ENCODE peak calls at places on chromosomes 1 and 21, in seven cellular contexts. S is trophoblast cell; T is heart right ventricle; R is adrenal gland; U is colonic mucosa; M is left ventricle myocardium inferior; G is naive thymus-derived CD4-positive, alpha-beta T cell. H is an unnamed sample.
A peak's percentile ranks its signal among the peaks of the same experiment; 100 is the strongest.

GRCh38 chr1:241639653-241640148 is 468 bp downstream of the CHML start:
- DNase-seq in S (peak; percentile 59), T (peak; percentile 19), R (peak; percentile 59), U (peak; percentile 45), M (peak; percentile 25), G (no peak), H (no peak)

GRCh38 chr1:87513270-87513669 is 184.6 kb downstream of the LMO4 start:
- DNase-seq in S (no peak), T (no peak), R (no peak), U (no peak), M (no peak), G (no peak), H (no peak)

GRCh38 chr1:165738794-165739193 is 29.9 kb downstream of the TMCO1 start:
- DNase-seq in S (peak; percentile 22), T (no peak), R (no peak), U (no peak), M (no peak), G (no peak), H (no peak)

GRCh38 chr1:55572878-55573734 is 357.9 kb upstream of the USP24 start:
- DNase-seq in S (peak; percentile 25), T (no peak), R (no peak), U (no peak), M (no peak), G (no peak), H (no peak)

GRCh38 chr21:36583591-36583990 is 103.7 kb upstream of the CLDN14 start:
- DNase-seq in S (no peak), T (no peak), R (no peak), U (no peak), M (no peak), G (no peak), H (no peak)

GRCh38 chr1:224203243-224204016 is 20.4 kb downstream of the DEGS1 start:
- DNase-seq in S (peak; percentile 43), T (peak; percentile 44), R (peak; percentile 55), U (peak; percentile 26), M (peak; percentile 40), G (no peak), H (no peak)

GRCh38 chr1:33500547-33500946 is 28.1 kb downstream of the ZSCAN20 start:
- DNase-seq in S (no peak), T (no peak), R (no peak), U (no peak), M (no peak), G (no peak), H (no peak)

GRCh38 chr1:114641377-114641776 is 28.5 kb downstream of the DENND2C start:
- DNase-seq in S (no peak), T (no peak), R (no peak), U (no peak), M (no peak), G (no peak), H (no peak)

GRCh38 chr1:14742181-14742980 is 143.9 kb downstream of the KAZN start:
- DNase-seq in S (peak; percentile 95), T (no peak), R (no peak), U (no peak), M (no peak), G (no peak), H (no peak)

GRCh38 chr1:230425252-230426061 is 675 bp downstream of the PGBD5 start:
- DNase-seq in S (no peak), T (no peak), R (no peak), U (no peak), M (no peak), G (no peak), H (no peak)

GRCh38 chr1:183368213-183369108 is 49.7 kb downstream of the NMNAT2 start:
- DNase-seq in S (no peak), T (no peak), R (no peak), U (no peak), M (no peak), G (no peak), H (no peak)

GRCh38 chr1:226404063-226404903 is 3.6 kb downstream of the PARP1 start:
- DNase-seq in S (peak; percentile 60), T (no peak), R (no peak), U (no peak), M (no peak), G (no peak), H (no peak)

GRCh38 chr1:150151291-150152181 is 1.8 kb downstream of the PLEKHO1 start:
- DNase-seq in S (no peak), T (peak; percentile 32), R (peak; percentile 53), U (no peak), M (no peak), G (peak; percentile 77), H (peak; percentile 69)

GRCh38 chr1:117702654-117703053 is 96.8 kb downstream of the TENT5C start:
- DNase-seq in S (no peak), T (no peak), R (no peak), U (no peak), M (no peak), G (no peak), H (no peak)

GRCh38 chr1:232192781-232193450 is 437.0 kb downstream of the SIPA1L2 start:
- DNase-seq in S (peak; percentile 9), T (no peak), R (no peak), U (no peak), M (no peak), G (no peak), H (no peak)

GRCh38 chr1:87203890-87204289 is 124.8 kb upstream of the LMO4 start:
- DNase-seq in S (peak; percentile 44), T (no peak), R (no peak), U (no peak), M (no peak), G (no peak), H (no peak)

GRCh38 chr1:212466437-212466836 is 33.7 kb downstream of the NENF start:
- DNase-seq in S (no peak), T (no peak), R (no peak), U (no peak), M (no peak), G (no peak), H (no peak)

GRCh38 chr1:60727553-60727952 is 354.8 kb upstream of the NFIA start:
- DNase-seq in S (peak; percentile 51), T (no peak), R (no peak), U (no peak), M (no peak), G (no peak), H (no peak)

GRCh38 chr1:66434096-66434495 is 99.9 kb upstream of the SGIP1 start:
- DNase-seq in S (no peak), T (no peak), R (no peak), U (no peak), M (no peak), G (no peak), H (no peak)

GRCh38 chr1:22314676-22315075 is 137.0 kb upstream of the ZBTB40 start:
- DNase-seq in S (no peak), T (no peak), R (peak; percentile 11), U (no peak), M (no peak), G (no peak), H (no peak)

GRCh38 chr1:21904725-21905520 is 32.2 kb downstream of the HSPG2 start:
- DNase-seq in S (peak; percentile 86), T (peak; percentile 72), R (peak; percentile 74), U (peak; percentile 84), M (peak; percentile 61), G (no peak), H (no peak)

GRCh38 chr1:77900687-77901293 is 12.4 kb downstream of the NEXN start:
- DNase-seq in S (peak; percentile 52), T (no peak), R (no peak), U (peak; percentile 23), M (no peak), G (peak; percentile 22), H (no peak)

GRCh38 chr1:226604846-226605572 is 56.4 kb downstream of the STUM start:
- DNase-seq in S (no peak), T (no peak), R (no peak), U (no peak), M (no peak), G (no peak), H (no peak)

GRCh38 chr1:47763456-47764171 is 233.6 kb downstream of the TRABD2B start:
- DNase-seq in S (peak; percentile 31), T (no peak), R (no peak), U (no peak), M (no peak), G (no peak), H (no peak)
- H3K27ac ChIP-seq in S (no peak overlapping the region), T (no peak overlapping the region), R (no peak overlapping the region), U (no peak overlapping the region), M (peak overlapping the region; percentile 23), G (no peak overlapping the region), H (no peak overlapping the region)

DNA sequence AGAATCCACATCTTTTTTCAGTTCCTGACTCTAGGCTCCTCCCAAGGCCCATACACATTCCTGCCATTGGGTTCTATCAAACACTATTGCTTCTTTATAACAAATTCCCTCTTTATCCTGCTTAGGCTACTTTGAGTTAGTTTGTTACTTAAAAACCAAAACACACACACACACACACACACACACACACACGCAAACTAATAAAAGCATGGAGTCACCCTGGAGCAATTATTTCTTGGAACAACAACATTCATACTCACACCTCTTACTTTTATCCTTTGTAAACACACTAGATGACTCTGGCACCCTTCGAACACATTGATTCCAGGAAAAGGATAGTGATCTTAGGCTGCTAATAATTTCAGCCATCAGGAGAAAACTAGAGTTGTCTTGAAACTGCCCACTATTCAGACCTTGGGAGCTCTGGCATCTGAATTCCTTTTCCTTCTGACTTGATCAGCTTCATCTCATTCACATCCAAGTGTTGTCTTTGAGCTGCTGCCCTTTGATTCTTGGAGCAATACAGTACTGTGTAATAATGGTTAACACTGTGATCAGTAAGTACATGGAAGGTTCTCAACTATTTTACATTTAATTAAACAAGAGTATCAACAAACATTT is 2.6 kb upstream of the SEC22B start:
- DNase-seq in S (peak; percentile 70), T (no peak), R (no peak), U (no peak), M (no peak), G (no peak), H (no peak)
- H3K27ac ChIP-seq in S (no peak overlapping the region), T (peak overlapping the region; percentile 31), R (peak overlapping the region; percentile 73), U (no peak overlapping the region), M (peak overlapping the region; percentile 76), G (no peak overlapping the region), H (no peak overlapping the region)

GRCh38 chr1:51949014-51949702 is 41.3 kb downstream of the RAB3B start:
- DNase-seq in S (no peak), T (no peak), R (no peak), U (no peak), M (no peak), G (no peak), H (no peak)
- H3K27ac ChIP-seq in S (no peak overlapping the region), T (no peak overlapping the region), R (no peak overlapping the region), U (no peak overlapping the region), M (no peak overlapping the region), G (no peak overlapping the region), H (no peak overlapping the region)

GRCh38 chr1:5731110-5731423 is 261.2 kb downstream of the NPHP4 start:
- DNase-seq in S (no peak), T (no peak), R (no peak), U (no peak), M (no peak), G (no peak), H (no peak)
- H3K27ac ChIP-seq in S (no peak overlapping the region), T (no peak overlapping the region), R (no peak overlapping the region), U (no peak overlapping the region), M (no peak overlapping the region), G (no peak overlapping the region), H (no peak overlapping the region)

GRCh38 chr1:193156826-193157142 is 29.6 kb downstream of the B3GALT2 start:
- DNase-seq in S (no peak), T (no peak), R (no peak), U (no peak), M (no peak), G (no peak), H (no peak)

GRCh38 chr1:193156117-193156825 is 30.1 kb downstream of the B3GALT2 start:
- DNase-seq in S (no peak), T (no peak), R (no peak), U (no peak), M (no peak), G (no peak), H (no peak)

GRCh38 chr1:193157360-193157759 is 29.1 kb downstream of the B3GALT2 start:
- DNase-seq in S (no peak), T (no peak), R (no peak), U (no peak), M (no peak), G (no peak), H (no peak)
- H3K27ac ChIP-seq in S (no peak overlapping the region), T (no peak overlapping the region), R (no peak overlapping the region), U (no peak overlapping the region), M (no peak overlapping the region), G (no peak overlapping the region), H (no peak overlapping the region)